ENCODE peak calls at places on chromosomes 7 and 10, in five cellular contexts. Z is A549, L is H1, A is HepG2, D is GM12878. O is an unnamed sample.
A peak's percentile ranks its signal among the peaks of the same experiment; 100 is the strongest.

GRCh38 chr7:1851731-1852531 is 181.9 kb downstream of the ELFN1 start:
- DNase-seq in Z (no peak), L (no peak), A (no peak), D (no peak), O (no peak)

GRCh38 chr10:7484456-7485266 is 73.8 kb upstream of the SFMBT2 start:
- DNase-seq in Z (no peak), L (no peak), A (no peak), D (peak; percentile 91), O (no peak)

GRCh38 chr10:11238893-11239292 is 221.2 kb downstream of the CELF2 start:
- DNase-seq in Z (no peak), L (no peak), A (no peak), D (no peak), O (no peak)

GRCh38 chr7:34655384-34655783 is 2.6 kb upstream of the NPSR1 start:
- DNase-seq in Z (no peak), L (no peak), A (peak; percentile 15), D (no peak), O (no peak)

GRCh38 chr7:45178241-45179225 is 20.9 kb downstream of the RAMP3 start:
- DNase-seq in Z (peak; percentile 40), L (no peak), A (peak; percentile 4), D (no peak), O (peak; percentile 59)

GRCh38 chr7:106015586-106016218 is 52.6 kb downstream of the CDHR3 start:
- DNase-seq in Z (no peak), L (no peak), A (no peak), D (no peak), O (peak; percentile 68)

GRCh38 chr10:125448596-125448995 is 234.4 kb downstream of the TEX36 start:
- DNase-seq in Z (peak; percentile 28), L (peak; percentile 87), A (peak; percentile 5), D (no peak), O (peak; percentile 57)

GRCh38 chr10:102234866-102235597 is 6.3 kb downstream of the PITX3 start:
- DNase-seq in Z (no peak), L (no peak), A (no peak), D (no peak), O (no peak)

GRCh38 chr7:113267885-113268284 is 149.5 kb upstream of the SMIM30 start:
- DNase-seq in Z (no peak), L (no peak), A (no peak), D (no peak), O (no peak)

GRCh38 chr7:67723591-67723990 is 727.0 kb downstream of the TYW1 start:
- DNase-seq in Z (no peak), L (no peak), A (no peak), D (no peak), O (no peak)

GRCh38 chr7:7550663-7551062 is 15.0 kb upstream of the COL28A1 start:
- DNase-seq in Z (no peak), L (no peak), A (no peak), D (no peak), O (no peak)

GRCh38 chr10:61024801-61025201 is 80.8 kb upstream of the RHOBTB1 start:
- DNase-seq in Z (peak; percentile 31), L (no peak), A (peak; percentile 31), D (no peak), O (peak; percentile 32)

GRCh38 chr10:12806228-12807095 is 195.1 kb downstream of the CCDC3 start:
- DNase-seq in Z (no peak), L (no peak), A (no peak), D (no peak), O (no peak)

GRCh38 chr10:127547997-127548396 is 1.1 kb upstream of the NPS start:
- DNase-seq in Z (no peak), L (no peak), A (no peak), D (no peak), O (no peak)

GRCh38 chr10:5499493-5499800 is at the start of gene CALML5:
- DNase-seq in Z (no peak), L (no peak), A (no peak), D (no peak), O (no peak)

GRCh38 chr10:37442882-37443281 is 317.5 kb downstream of the ANKRD30A start:
- DNase-seq in Z (no peak), L (no peak), A (no peak), D (no peak), O (no peak)

GRCh38 chr10:116722736-116723427 is 19.5 kb downstream of the HSPA12A start:
- DNase-seq in Z (no peak), L (no peak), A (no peak), D (no peak), O (no peak)

GRCh38 chr7:133484135-133484534 is 231.3 kb downstream of the EXOC4 start:
- DNase-seq in Z (no peak), L (no peak), A (no peak), D (no peak), O (no peak)

GRCh38 chr10:107434201-107434600 is 269.7 kb upstream of the SORCS1 start:
- DNase-seq in Z (no peak), L (no peak), A (no peak), D (no peak), O (no peak)

GRCh38 chr7:67401492-67401891 is 404.9 kb downstream of the TYW1 start:
- DNase-seq in Z (no peak), L (no peak), A (no peak), D (no peak), O (no peak)

GRCh38 chr7:39921505-39922250 is 28.4 kb upstream of the CDK13 start:
- DNase-seq in Z (no peak), L (peak; percentile 37), A (no peak), D (no peak), O (peak; percentile 12)

GRCh38 chr7:140214075-140214684 is 37.4 kb upstream of the KDM7A start:
- DNase-seq in Z (no peak), L (no peak), A (peak; percentile 42), D (peak; percentile 43), O (no peak)

GRCh38 chr7:80027616-80028173 is 106.9 kb upstream of the GNAI1 start:
- DNase-seq in Z (no peak), L (no peak), A (no peak), D (no peak), O (no peak)

GRCh38 chr7:103343758-103344452 is 662 bp downstream of the DNAJC2 start:
- DNase-seq in Z (peak; percentile 23), L (no peak), A (peak; percentile 29), D (no peak), O (peak; percentile 55)

GRCh38 chr10:118343115-118343514 is 991 bp upstream of the FAM204A start:
- DNase-seq in Z (peak; percentile 5), L (no peak), A (no peak), D (no peak), O (no peak)

GRCh38 chr7:120783273-120783672 is 74.7 kb downstream of the TSPAN12 start:
- DNase-seq in Z (no peak), L (no peak), A (no peak), D (no peak), O (no peak)

GRCh38 chr10:48811917-48812316 is 127.2 kb downstream of the WDFY4 start:
- DNase-seq in Z (no peak), L (no peak), A (no peak), D (no peak), O (no peak)

GRCh38 chr10:77428776-77429395 is 208.7 kb downstream of the KCNMA1 start:
- DNase-seq in Z (peak; percentile 48), L (peak; percentile 60), A (peak; percentile 8), D (no peak), O (peak; percentile 26)

GRCh38 chr7:55524558-55525310 is 47.6 kb downstream of the VOPP1 start:
- DNase-seq in Z (no peak), L (no peak), A (no peak), D (no peak), O (no peak)

GRCh38 chr7:10412426-10413019 is 561.1 kb upstream of the PHF14 start:
- DNase-seq in Z (peak; percentile 3), L (no peak), A (peak; percentile 30), D (no peak), O (peak; percentile 33)

GRCh38 chr10:29102233-29102632 is 186.6 kb upstream of the LYZL1 start:
- DNase-seq in Z (no peak), L (no peak), A (no peak), D (no peak), O (no peak)

DNA sequence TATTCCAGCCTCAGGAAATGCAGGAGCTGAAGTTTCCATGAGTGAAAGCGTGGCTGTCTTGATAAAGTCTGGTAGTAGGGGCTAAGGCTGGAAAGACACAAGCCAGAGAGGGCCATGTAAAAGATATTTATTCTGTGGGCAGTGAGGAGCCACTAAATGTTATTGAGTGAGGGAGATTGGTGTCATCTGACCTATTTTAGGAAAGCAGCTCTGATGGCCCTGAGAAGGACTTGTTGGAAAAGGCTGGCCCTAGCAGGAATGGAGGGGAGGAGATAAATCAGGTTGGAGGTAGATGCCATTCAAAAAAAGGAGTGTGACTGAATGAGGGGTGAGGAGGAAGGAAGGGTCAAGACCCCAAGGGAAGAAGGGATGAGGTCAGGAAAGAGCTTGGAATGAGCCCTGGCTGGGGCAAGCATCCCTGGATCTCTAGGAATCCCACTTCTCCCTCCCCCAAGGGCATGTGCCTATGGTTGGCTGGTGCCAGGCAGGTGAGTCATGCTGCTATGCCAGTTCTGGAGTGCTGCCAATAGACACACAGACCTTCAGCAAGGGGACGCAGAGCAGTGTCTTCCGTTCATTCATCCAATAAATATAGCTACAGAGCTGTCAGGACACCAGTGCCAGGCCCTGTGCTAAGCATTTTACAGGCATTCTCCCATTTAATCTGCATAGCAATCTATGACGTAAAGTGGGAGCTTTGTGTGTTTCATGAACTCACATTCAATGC is 2.0 kb downstream of the ANKRD2 start:
- DNase-seq in Z (peak; percentile 100), L (no peak), A (peak; percentile 74), D (no peak), O (no peak)
- TF ChIP-seq KDM1A in Z (no peak), L (no peak), A (no peak), D (no peak), O (no peak)

GRCh38 chr7:2866601-2867000 is 22.5 kb upstream of the GNA12 start:
- DNase-seq in Z (no peak), L (no peak), A (no peak), D (no peak), O (no peak)

GRCh38 chr7:2863461-2864066 is 19.5 kb upstream of the GNA12 start:
- DNase-seq in Z (peak; percentile 80), L (no peak), A (peak; percentile 89), D (peak; percentile 84), O (peak; percentile 78)

GRCh38 chr7:2864999-2865670 is 21.0 kb upstream of the GNA12 start:
- DNase-seq in Z (peak; percentile 78), L (peak; percentile 90), A (peak; percentile 59), D (no peak), O (peak; percentile 77)

GRCh38 chr7:2862831-2863361 is 18.8 kb upstream of the GNA12 start:
- DNase-seq in Z (no peak), L (no peak), A (no peak), D (no peak), O (no peak)

GRCh38 chr7:2864204-2864985 is 20.3 kb upstream of the GNA12 start:
- DNase-seq in Z (no peak), L (no peak), A (peak; percentile 59), D (no peak), O (no peak)
- TF ChIP-seq RFX5 in Z (no peak), L (no peak), A (no peak), D (no peak), O (no peak)

DNA sequence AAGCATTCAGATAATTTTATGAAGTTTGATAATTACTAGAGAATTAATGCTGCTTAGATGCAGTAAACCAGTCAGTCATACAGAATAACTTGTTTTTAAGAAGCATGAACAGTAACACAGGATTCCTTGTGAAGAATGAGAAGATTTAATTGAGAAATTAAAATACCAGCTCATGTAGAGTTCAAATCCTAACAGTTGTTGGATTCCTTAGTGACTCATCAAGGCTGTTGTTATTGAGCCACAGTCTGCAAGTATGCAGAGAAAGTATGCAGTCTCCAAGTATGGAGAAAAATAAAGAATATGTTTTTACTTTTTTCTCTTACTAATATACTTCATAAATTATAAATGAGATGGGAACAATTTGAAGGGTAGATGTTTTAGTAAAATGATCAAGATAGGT is 30.2 kb upstream of the CYP26C1 start:
- DNase-seq in Z (peak; percentile 28), L (no peak), A (peak; percentile 20), D (no peak), O (no peak)
- TF ChIP-seq KDM1A in Z (no peak), L (no peak), A (no peak), D (no peak), O (no peak)

GRCh38 chr7:138208864-138209263 is 132.6 kb downstream of the AKR1D1 start:
- DNase-seq in Z (no peak), L (peak; percentile 49), A (no peak), D (no peak), O (no peak)
- TF ChIP-seq RFX5 in Z (no peak), L (no peak), A (no peak), D (no peak), O (no peak)